ENCODE peak calls at places on chromosomes 5 and 9, in nine cellular contexts. Z, G, J, D, L, X, M, O and U are unnamed samples.

GRCh38 chr5:156927545-156927944 is 35.5 kb downstream of the TIMD4 start:
- DNase-seq in G (no peak), D (no peak), X (no peak), M (no peak), J (no peak), Z (no peak), L (peak), O (no peak), U (no peak)

GRCh38 chr5:166596043-166596442 is 1695.4 kb upstream of the WWC1 start:
- DNase-seq in J (no peak), L (no peak), M (no peak), G (peak), O (no peak), D (no peak), Z (no peak), X (no peak), U (no peak)

GRCh38 chr5:1155191-1156032 is 43.5 kb upstream of the SLC12A7 start:
- DNase-seq in X (peak), O (no peak), M (no peak), L (no peak), Z (no peak), D (no peak), J (no peak), G (no peak), U (no peak)

GRCh38 chr9:112762726-112763518 is 12.4 kb downstream of the SNX30 start:
- DNase-seq in M (no peak), G (no peak), O (no peak), D (no peak), Z (no peak), J (no peak), L (no peak), X (no peak), U (no peak)

GRCh38 chr9:89305868-89306267 is 5.1 kb upstream of the CKS2 start:
- DNase-seq in G (no peak), X (no peak), J (no peak), O (no peak), Z (no peak), D (no peak), M (no peak), L (no peak), U (no peak)

GRCh38 chr5:170143091-170143490 is 37.4 kb downstream of the FOXI1 start:
- DNase-seq in G (no peak), D (no peak), O (no peak), M (no peak), X (no peak), J (no peak), L (no peak), Z (no peak), U (no peak)

GRCh38 chr5:78750281-78750680 is 101.7 kb upstream of the LHFPL2 start:
- DNase-seq in L (no peak), O (no peak), D (no peak), X (no peak), J (no peak), M (no peak), Z (no peak), G (no peak), U (no peak)

GRCh38 chr5:179914032-179914755 is 6.5 kb upstream of the TBC1D9B start:
- DNase-seq in M (peak), L (peak), X (no peak), G (no peak), O (no peak), J (no peak), Z (no peak), D (peak), U (peak)

GRCh38 chr5:7329712-7330111 is 66.2 kb upstream of the ADCY2 start:
- DNase-seq in J (no peak), M (no peak), L (no peak), D (no peak), Z (no peak), O (no peak), X (no peak), G (no peak), U (no peak)

GRCh38 chr5:42377496-42377895 is 45.7 kb upstream of the GHR start:
- DNase-seq in J (no peak), X (no peak), Z (no peak), G (no peak), D (peak), O (no peak), M (no peak), L (no peak), U (no peak)